ENCODE peak calls at places on chromosomes 3 and 15, in six cellular contexts. One of them, this sample, is unnamed.

GRCh38 chr15:31573759-31574158 is 247.1 kb downstream of the KLF13 start:
- DNase-seq in T-helper 9 cell: no peak
- DNase-seq in ecto neural progenitor cell: no peak
- DNase-seq in aorta: no peak
- DNase-seq in NCI-H1436: no peak
- DNase-seq in activated naive CD4-positive, alpha-beta T cell treated with anti-CD3 and anti-CD28 coated beads, Interleukin-2, amount 50 U/mL, for 16 hours: no peak
- DNase-seq in this sample: no peak

GRCh38 chr15:42010434-42010833 is 10.4 kb downstream of the PLA2G4E start:
- DNase-seq in aorta: no peak
- DNase-seq in activated naive CD4-positive, alpha-beta T cell treated with anti-CD3 and anti-CD28 coated beads, Interleukin-2, amount 50 U/mL, for 16 hours: no peak
- DNase-seq in T-helper 9 cell: no peak
- DNase-seq in NCI-H1436: no peak
- DNase-seq in ecto neural progenitor cell: no peak
- DNase-seq in this sample: no peak

GRCh38 chr15:31272558-31273257 is 53.9 kb upstream of the KLF13 start:
- DNase-seq in T-helper 9 cell: no peak
- DNase-seq in activated naive CD4-positive, alpha-beta T cell treated with anti-CD3 and anti-CD28 coated beads, Interleukin-2, amount 50 U/mL, for 16 hours: no peak
- DNase-seq in aorta: no peak
- DNase-seq in ecto neural progenitor cell: peak
- DNase-seq in NCI-H1436: no peak
- DNase-seq in this sample: peak

GRCh38 chr3:10480871-10481378 is 24.5 kb downstream of the ATP2B2 start:
- DNase-seq in T-helper 9 cell: no peak
- DNase-seq in ecto neural progenitor cell: no peak
- DNase-seq in activated naive CD4-positive, alpha-beta T cell treated with anti-CD3 and anti-CD28 coated beads, Interleukin-2, amount 50 U/mL, for 16 hours: no peak
- DNase-seq in aorta: no peak
- DNase-seq in NCI-H1436: no peak
- DNase-seq in this sample: no peak

GRCh38 chr3:100041328-100041749 is 73.0 kb downstream of the FILIP1L start:
- DNase-seq in NCI-H1436: no peak
- DNase-seq in ecto neural progenitor cell: no peak
- DNase-seq in T-helper 9 cell: no peak
- DNase-seq in activated naive CD4-positive, alpha-beta T cell treated with anti-CD3 and anti-CD28 coated beads, Interleukin-2, amount 50 U/mL, for 16 hours: no peak
- DNase-seq in aorta: no peak
- DNase-seq in this sample: no peak

GRCh38 chr3:128554100-128554464 is 61.1 kb upstream of the GATA2 start:
- DNase-seq in T-helper 9 cell: no peak
- DNase-seq in activated naive CD4-positive, alpha-beta T cell treated with anti-CD3 and anti-CD28 coated beads, Interleukin-2, amount 50 U/mL, for 16 hours: no peak
- DNase-seq in ecto neural progenitor cell: no peak
- DNase-seq in NCI-H1436: no peak
- DNase-seq in aorta: peak
- DNase-seq in this sample: peak

GRCh38 chr3:29601861-29602585 is 321.2 kb downstream of the RBMS3 start:
- DNase-seq in NCI-H1436: no peak
- DNase-seq in ecto neural progenitor cell: no peak
- DNase-seq in activated naive CD4-positive, alpha-beta T cell treated with anti-CD3 and anti-CD28 coated beads, Interleukin-2, amount 50 U/mL, for 16 hours: no peak
- DNase-seq in T-helper 9 cell: no peak
- DNase-seq in aorta: no peak
- DNase-seq in this sample: no peak

GRCh38 chr15:85615930-85616329 is 178.8 kb downstream of the KLHL25 start:
- DNase-seq in T-helper 9 cell: no peak
- DNase-seq in ecto neural progenitor cell: no peak
- DNase-seq in activated naive CD4-positive, alpha-beta T cell treated with anti-CD3 and anti-CD28 coated beads, Interleukin-2, amount 50 U/mL, for 16 hours: no peak
- DNase-seq in NCI-H1436: no peak
- DNase-seq in aorta: no peak
- DNase-seq in this sample: no peak

GRCh38 chr3:48784426-48785120 is 63.1 kb downstream of the PRKAR2A start:
- DNase-seq in ecto neural progenitor cell: no peak
- DNase-seq in aorta: no peak
- DNase-seq in T-helper 9 cell: no peak
- DNase-seq in activated naive CD4-positive, alpha-beta T cell treated with anti-CD3 and anti-CD28 coated beads, Interleukin-2, amount 50 U/mL, for 16 hours: no peak
- DNase-seq in NCI-H1436: no peak
- DNase-seq in this sample: no peak

GRCh38 chr3:12661926-12662592 is 1.9 kb downstream of the RAF1 start:
- DNase-seq in activated naive CD4-positive, alpha-beta T cell treated with anti-CD3 and anti-CD28 coated beads, Interleukin-2, amount 50 U/mL, for 16 hours: no peak
- DNase-seq in NCI-H1436: no peak
- DNase-seq in T-helper 9 cell: no peak
- DNase-seq in aorta: peak
- DNase-seq in ecto neural progenitor cell: no peak
- DNase-seq in this sample: no peak

GRCh38 chr3:153835540-153835939 is 285.6 kb upstream of the ARHGEF26 start:
- DNase-seq in T-helper 9 cell: no peak
- DNase-seq in aorta: no peak
- DNase-seq in NCI-H1436: no peak
- DNase-seq in activated naive CD4-positive, alpha-beta T cell treated with anti-CD3 and anti-CD28 coated beads, Interleukin-2, amount 50 U/mL, for 16 hours: no peak
- DNase-seq in ecto neural progenitor cell: no peak
- DNase-seq in this sample: no peak

GRCh38 chr3:4314688-4315087 is 11.5 kb downstream of the SETMAR start:
- DNase-seq in NCI-H1436: no peak
- DNase-seq in activated naive CD4-positive, alpha-beta T cell treated with anti-CD3 and anti-CD28 coated beads, Interleukin-2, amount 50 U/mL, for 16 hours: no peak
- DNase-seq in aorta: no peak
- DNase-seq in T-helper 9 cell: no peak
- DNase-seq in ecto neural progenitor cell: no peak
- DNase-seq in this sample: no peak

GRCh38 chr15:99406716-99407487 is 155.6 kb downstream of the LRRC28 start:
- DNase-seq in activated naive CD4-positive, alpha-beta T cell treated with anti-CD3 and anti-CD28 coated beads, Interleukin-2, amount 50 U/mL, for 16 hours: no peak
- DNase-seq in T-helper 9 cell: no peak
- DNase-seq in ecto neural progenitor cell: no peak
- DNase-seq in aorta: peak
- DNase-seq in NCI-H1436: no peak
- DNase-seq in this sample: no peak

GRCh38 chr3:195010551-195011100 is 260.3 kb downstream of the XXYLT1 start:
- DNase-seq in T-helper 9 cell: no peak
- DNase-seq in ecto neural progenitor cell: peak
- DNase-seq in activated naive CD4-positive, alpha-beta T cell treated with anti-CD3 and anti-CD28 coated beads, Interleukin-2, amount 50 U/mL, for 16 hours: no peak
- DNase-seq in NCI-H1436: no peak
- DNase-seq in aorta: no peak
- DNase-seq in this sample: peak

GRCh38 chr3:133097214-133097613 is 59.0 kb downstream of the TMEM108 start:
- DNase-seq in NCI-H1436: peak
- DNase-seq in ecto neural progenitor cell: no peak
- DNase-seq in T-helper 9 cell: no peak
- DNase-seq in activated naive CD4-positive, alpha-beta T cell treated with anti-CD3 and anti-CD28 coated beads, Interleukin-2, amount 50 U/mL, for 16 hours: no peak
- DNase-seq in aorta: no peak
- DNase-seq in this sample: no peak

GRCh38 chr15:85624241-85624855 is 170.4 kb downstream of the KLHL25 start:
- DNase-seq in activated naive CD4-positive, alpha-beta T cell treated with anti-CD3 and anti-CD28 coated beads, Interleukin-2, amount 50 U/mL, for 16 hours: no peak
- DNase-seq in aorta: no peak
- DNase-seq in T-helper 9 cell: no peak
- DNase-seq in ecto neural progenitor cell: no peak
- DNase-seq in NCI-H1436: no peak
- DNase-seq in this sample: no peak

GRCh38 chr3:22730701-22731100 is 472.4 kb upstream of the UBE2E2 start:
- DNase-seq in aorta: no peak
- DNase-seq in activated naive CD4-positive, alpha-beta T cell treated with anti-CD3 and anti-CD28 coated beads, Interleukin-2, amount 50 U/mL, for 16 hours: no peak
- DNase-seq in NCI-H1436: no peak
- DNase-seq in T-helper 9 cell: no peak
- DNase-seq in ecto neural progenitor cell: no peak
- DNase-seq in this sample: no peak

GRCh38 chr15:77748078-77749064 is 115.7 kb upstream of the LINGO1 start:
- DNase-seq in NCI-H1436: no peak
- DNase-seq in aorta: no peak
- DNase-seq in ecto neural progenitor cell: no peak
- DNase-seq in T-helper 9 cell: no peak
- DNase-seq in activated naive CD4-positive, alpha-beta T cell treated with anti-CD3 and anti-CD28 coated beads, Interleukin-2, amount 50 U/mL, for 16 hours: no peak
- DNase-seq in this sample: no peak

GRCh38 chr15:73346735-73347312 is 21.9 kb downstream of the HCN4 start:
- DNase-seq in aorta: peak
- DNase-seq in T-helper 9 cell: peak
- DNase-seq in activated naive CD4-positive, alpha-beta T cell treated with anti-CD3 and anti-CD28 coated beads, Interleukin-2, amount 50 U/mL, for 16 hours: peak
- DNase-seq in ecto neural progenitor cell: peak
- DNase-seq in NCI-H1436: no peak
- DNase-seq in this sample: no peak

GRCh38 chr3:73026111-73026510 is 29.5 kb downstream of the PPP4R2 start:
- DNase-seq in NCI-H1436: no peak
- DNase-seq in activated naive CD4-positive, alpha-beta T cell treated with anti-CD3 and anti-CD28 coated beads, Interleukin-2, amount 50 U/mL, for 16 hours: no peak
- DNase-seq in ecto neural progenitor cell: no peak
- DNase-seq in T-helper 9 cell: no peak
- DNase-seq in aorta: no peak
- DNase-seq in this sample: no peak

GRCh38 chr3:43340403-43340802 is 54.1 kb downstream of the SNRK start:
- DNase-seq in aorta: no peak
- DNase-seq in NCI-H1436: no peak
- DNase-seq in activated naive CD4-positive, alpha-beta T cell treated with anti-CD3 and anti-CD28 coated beads, Interleukin-2, amount 50 U/mL, for 16 hours: no peak
- DNase-seq in T-helper 9 cell: no peak
- DNase-seq in ecto neural progenitor cell: no peak
- DNase-seq in this sample: no peak

GRCh38 chr15:50493625-50494024 is 52.8 kb downstream of the USP50 start:
- DNase-seq in T-helper 9 cell: no peak
- DNase-seq in NCI-H1436: no peak
- DNase-seq in ecto neural progenitor cell: no peak
- DNase-seq in activated naive CD4-positive, alpha-beta T cell treated with anti-CD3 and anti-CD28 coated beads, Interleukin-2, amount 50 U/mL, for 16 hours: no peak
- DNase-seq in aorta: no peak
- DNase-seq in this sample: no peak

GRCh38 chr3:175258763-175259162 is 399.6 kb downstream of the NAALADL2 start:
- DNase-seq in T-helper 9 cell: no peak
- DNase-seq in aorta: no peak
- DNase-seq in NCI-H1436: no peak
- DNase-seq in ecto neural progenitor cell: no peak
- DNase-seq in activated naive CD4-positive, alpha-beta T cell treated with anti-CD3 and anti-CD28 coated beads, Interleukin-2, amount 50 U/mL, for 16 hours: no peak
- DNase-seq in this sample: no peak

GRCh38 chr3:58416191-58416590 is 17.4 kb downstream of the PDHB start:
- DNase-seq in activated naive CD4-positive, alpha-beta T cell treated with anti-CD3 and anti-CD28 coated beads, Interleukin-2, amount 50 U/mL, for 16 hours: no peak
- DNase-seq in ecto neural progenitor cell: no peak
- DNase-seq in T-helper 9 cell: no peak
- DNase-seq in aorta: no peak
- DNase-seq in NCI-H1436: no peak
- DNase-seq in this sample: no peak

GRCh38 chr15:74906450-74907276 is at the start of gene FAM219B:
- DNase-seq in NCI-H1436: peak
- DNase-seq in activated naive CD4-positive, alpha-beta T cell treated with anti-CD3 and anti-CD28 coated beads, Interleukin-2, amount 50 U/mL, for 16 hours: peak
- DNase-seq in ecto neural progenitor cell: peak
- DNase-seq in T-helper 9 cell: peak
- DNase-seq in aorta: peak
- DNase-seq in this sample: peak

GRCh38 chr15:64855206-64856000 is 13.7 kb downstream of the PLEKHO2 start:
- DNase-seq in T-helper 9 cell: no peak
- DNase-seq in NCI-H1436: no peak
- DNase-seq in ecto neural progenitor cell: no peak
- DNase-seq in activated naive CD4-positive, alpha-beta T cell treated with anti-CD3 and anti-CD28 coated beads, Interleukin-2, amount 50 U/mL, for 16 hours: no peak
- DNase-seq in aorta: no peak
- DNase-seq in this sample: peak

GRCh38 chr3:59374812-59375211 is 325.0 kb upstream of the CFAP20DC start:
- DNase-seq in NCI-H1436: no peak
- DNase-seq in aorta: no peak
- DNase-seq in activated naive CD4-positive, alpha-beta T cell treated with anti-CD3 and anti-CD28 coated beads, Interleukin-2, amount 50 U/mL, for 16 hours: no peak
- DNase-seq in T-helper 9 cell: no peak
- DNase-seq in ecto neural progenitor cell: no peak
- DNase-seq in this sample: no peak

GRCh38 chr3:11764931-11765363 is 81.7 kb downstream of the TAMM41 start:
- DNase-seq in activated naive CD4-positive, alpha-beta T cell treated with anti-CD3 and anti-CD28 coated beads, Interleukin-2, amount 50 U/mL, for 16 hours: no peak
- DNase-seq in NCI-H1436: no peak
- DNase-seq in T-helper 9 cell: no peak
- DNase-seq in aorta: no peak
- DNase-seq in ecto neural progenitor cell: no peak
- DNase-seq in this sample: no peak

GRCh38 chr3:118067439-118067838 is 967.2 kb downstream of the IGSF11 start:
- DNase-seq in aorta: no peak
- DNase-seq in ecto neural progenitor cell: no peak
- DNase-seq in T-helper 9 cell: no peak
- DNase-seq in activated naive CD4-positive, alpha-beta T cell treated with anti-CD3 and anti-CD28 coated beads, Interleukin-2, amount 50 U/mL, for 16 hours: no peak
- DNase-seq in NCI-H1436: no peak
- DNase-seq in this sample: no peak

GRCh38 chr3:126570103-126570541 is 11.4 kb upstream of the C3orf22 start:
- DNase-seq in T-helper 9 cell: no peak
- DNase-seq in activated naive CD4-positive, alpha-beta T cell treated with anti-CD3 and anti-CD28 coated beads, Interleukin-2, amount 50 U/mL, for 16 hours: no peak
- DNase-seq in NCI-H1436: no peak
- DNase-seq in aorta: peak
- DNase-seq in ecto neural progenitor cell: peak
- DNase-seq in this sample: no peak

GRCh38 chr3:185270262-185270955 is 16.6 kb upstream of the EHHADH start:
- DNase-seq in ecto neural progenitor cell: peak
- DNase-seq in T-helper 9 cell: no peak
- DNase-seq in aorta: no peak
- DNase-seq in activated naive CD4-positive, alpha-beta T cell treated with anti-CD3 and anti-CD28 coated beads, Interleukin-2, amount 50 U/mL, for 16 hours: no peak
- DNase-seq in NCI-H1436: peak
- DNase-seq in this sample: no peak

GRCh38 chr15:77808581-77809198 is 176.0 kb upstream of the LINGO1 start:
- DNase-seq in ecto neural progenitor cell: no peak
- DNase-seq in NCI-H1436: no peak
- DNase-seq in aorta: no peak
- DNase-seq in T-helper 9 cell: no peak
- DNase-seq in activated naive CD4-positive, alpha-beta T cell treated with anti-CD3 and anti-CD28 coated beads, Interleukin-2, amount 50 U/mL, for 16 hours: no peak
- DNase-seq in this sample: no peak

GRCh38 chr3:58171126-58171525 is 39.6 kb downstream of the DNASE1L3 start:
- DNase-seq in T-helper 9 cell: no peak
- DNase-seq in activated naive CD4-positive, alpha-beta T cell treated with anti-CD3 and anti-CD28 coated beads, Interleukin-2, amount 50 U/mL, for 16 hours: no peak
- DNase-seq in ecto neural progenitor cell: no peak
- DNase-seq in aorta: no peak
- DNase-seq in NCI-H1436: no peak
- DNase-seq in this sample: no peak

This sample was measured in sigmoid colon.